ENCODE peak calls at places on chromosomes 16 and 17, in nine cellular contexts. M, V, S, Z, N, J, G, H and X are unnamed samples.

GRCh38 chr16:67538666-67539101 is 10.1 kb downstream of the RIPOR1 start:
- DNase-seq in H (no peak), S (no peak), J (no peak), Z (no peak), N (peak), V (no peak), M (no peak), G (no peak), X (no peak)

GRCh38 chr17:30380106-30380420 is 1.3 kb downstream of the CPD start:
- DNase-seq in S (no peak), V (no peak), Z (no peak), J (no peak), M (no peak), H (no peak), G (no peak), N (peak), X (no peak)

GRCh38 chr17:2931901-2932300 is 131.5 kb downstream of the OR1D5 start:
- DNase-seq in M (no peak), J (no peak), N (no peak), S (no peak), G (no peak), V (no peak), Z (no peak), H (no peak), X (no peak)

GRCh38 chr16:49179714-49180330 is 101.8 kb downstream of the CBLN1 start:
- DNase-seq in V (no peak), Z (no peak), J (no peak), M (no peak), G (no peak), H (no peak), S (peak), N (no peak), X (no peak)

GRCh38 chr17:68296217-68297140 is 5.2 kb downstream of the ARSG start:
- DNase-seq in G (peak), J (no peak), N (no peak), H (peak), V (no peak), M (no peak), S (no peak), Z (no peak), X (no peak)

GRCh38 chr17:54950116-54950515 is 18.3 kb downstream of the COX11 start:
- DNase-seq in Z (no peak), V (no peak), N (no peak), S (no peak), G (no peak), J (no peak), H (no peak), M (no peak), X (no peak)

GRCh38 chr17:17801800-17802481 is 34.8 kb downstream of the SREBF1 start:
- DNase-seq in M (no peak), S (no peak), V (no peak), H (no peak), J (no peak), N (no peak), G (no peak), Z (no peak), X (no peak)

GRCh38 chr16:57736419-57737281 is 1.1 kb downstream of the KATNB1 start:
- DNase-seq in Z (peak), J (peak), V (no peak), G (peak), N (peak), H (peak), S (peak), M (peak), X (peak)

GRCh38 chr17:3594056-3594810 is 15.0 kb downstream of the TRPV1 start:
- DNase-seq in H (no peak), S (no peak), G (peak), M (no peak), V (peak), J (no peak), Z (no peak), N (peak), X (no peak)

GRCh38 chr16:73024571-73025105 is 23.3 kb downstream of the ZFHX3 start:
- DNase-seq in Z (no peak), M (no peak), V (no peak), H (no peak), S (no peak), N (no peak), G (no peak), J (no peak), X (no peak)

GRCh38 chr16:74862743-74863244 is 88.2 kb upstream of the FA2H start:
- DNase-seq in G (no peak), H (no peak), J (peak), S (peak), M (peak), V (no peak), Z (peak), N (peak), X (no peak)

GRCh38 chr17:61560071-61560470 is 30.9 kb downstream of the NACA2 start:
- DNase-seq in M (no peak), H (no peak), G (no peak), N (no peak), V (no peak), J (no peak), Z (no peak), S (no peak), X (no peak)

GRCh38 chr17:62671553-62671952 is 44.1 kb downstream of the MRC2 start:
- DNase-seq in H (no peak), N (no peak), G (no peak), S (no peak), J (no peak), V (no peak), M (peak), Z (peak), X (no peak)

GRCh38 chr17:44235583-44235936 is 16.1 kb upstream of the UBTF start:
- DNase-seq in J (peak), Z (no peak), V (no peak), S (no peak), N (peak), G (peak), M (no peak), H (no peak), X (no peak)

GRCh38 chr17:38898812-38899348 is 26.5 kb upstream of the LASP1NB start:
- DNase-seq in S (no peak), H (peak), M (no peak), N (no peak), V (no peak), G (no peak), J (no peak), Z (peak), X (no peak)

GRCh38 chr16:8862309-8863130 is 6.3 kb downstream of the CARHSP1 start:
- DNase-seq in Z (no peak), G (no peak), N (no peak), M (no peak), H (no peak), J (no peak), V (no peak), S (no peak), X (no peak)

DNA sequence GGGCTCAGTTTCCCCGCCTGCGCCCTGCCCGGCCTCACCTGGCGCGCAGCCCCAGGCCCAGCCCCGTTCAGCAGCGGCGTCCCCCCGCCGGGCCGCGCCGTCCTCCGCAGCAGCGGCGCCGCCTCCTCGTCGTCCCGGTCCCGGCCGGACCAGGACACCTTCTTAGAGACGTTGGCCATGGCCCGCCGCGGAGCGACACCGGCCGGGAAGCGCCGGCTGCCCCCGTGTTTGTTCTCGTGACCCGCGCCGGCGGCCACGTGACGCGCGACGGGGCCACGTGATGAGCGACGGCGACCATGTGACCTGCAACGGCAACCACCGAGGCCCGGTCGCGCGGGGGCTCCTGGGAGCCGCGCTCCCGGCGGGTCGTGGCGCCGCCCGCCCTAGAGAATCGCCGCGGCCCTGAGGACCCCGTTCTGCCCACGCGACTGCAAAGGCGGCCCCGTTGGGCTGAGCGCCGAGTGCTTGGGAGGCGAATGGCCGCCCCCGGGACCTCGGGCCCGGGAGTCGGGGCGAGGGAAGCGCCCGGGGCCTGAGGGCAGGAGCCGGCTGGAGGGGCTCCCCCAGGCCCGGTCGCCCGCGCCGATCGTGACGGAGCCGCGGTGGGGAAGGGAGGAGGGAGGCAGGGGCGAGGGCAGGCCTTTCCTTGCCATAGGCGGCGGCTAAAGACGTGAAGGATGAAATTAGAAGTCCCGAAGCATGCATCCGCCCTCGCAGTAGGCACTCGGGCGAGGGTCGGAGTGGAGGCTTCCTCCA is at the start of gene CLCN7:
- DNase-seq in M (peak), V (peak), G (peak), N (peak), J (peak), Z (peak), H (peak), S (peak), X (peak)
- TF ChIP-seq CTCF in M (no peak), V (no peak), G (no peak), N (no peak), J (no peak), Z (no peak), H (no peak), S (no peak), X (no peak)

DNA sequence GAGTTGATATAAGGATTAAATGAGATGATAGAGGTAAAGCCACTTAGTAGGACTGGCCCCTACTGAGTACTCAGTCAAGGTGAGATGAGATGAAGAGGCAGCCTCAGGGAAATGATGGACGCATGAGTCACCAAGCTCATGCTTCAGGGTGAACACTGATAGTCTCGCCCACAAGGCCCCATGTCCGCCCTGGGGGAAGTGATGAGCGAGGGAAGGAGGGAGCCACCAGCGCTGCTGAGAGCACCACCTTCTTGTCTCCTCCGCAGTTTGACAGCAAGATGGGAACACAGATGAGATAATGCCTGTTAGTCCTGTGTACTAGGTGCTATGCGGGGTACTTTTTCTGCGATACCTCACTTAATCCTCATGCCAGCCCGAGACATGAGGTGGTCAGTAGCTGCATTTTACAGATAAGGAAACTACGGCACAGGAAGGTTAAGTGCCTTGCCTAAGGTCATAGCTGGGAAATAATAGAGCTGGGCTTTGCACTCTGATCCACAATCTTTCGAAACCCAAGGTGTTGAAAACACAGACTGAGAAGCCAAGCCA is 383.0 kb downstream of the CPPED1 start:
- DNase-seq in H (no peak), N (no peak), V (no peak), M (no peak), J (no peak), G (no peak), S (no peak), Z (peak), X (no peak)
- TF ChIP-seq CTCF in H (no peak), N (no peak), V (no peak), M (no peak), J (no peak), G (no peak), S (no peak), Z (no peak), X (no peak)

DNA sequence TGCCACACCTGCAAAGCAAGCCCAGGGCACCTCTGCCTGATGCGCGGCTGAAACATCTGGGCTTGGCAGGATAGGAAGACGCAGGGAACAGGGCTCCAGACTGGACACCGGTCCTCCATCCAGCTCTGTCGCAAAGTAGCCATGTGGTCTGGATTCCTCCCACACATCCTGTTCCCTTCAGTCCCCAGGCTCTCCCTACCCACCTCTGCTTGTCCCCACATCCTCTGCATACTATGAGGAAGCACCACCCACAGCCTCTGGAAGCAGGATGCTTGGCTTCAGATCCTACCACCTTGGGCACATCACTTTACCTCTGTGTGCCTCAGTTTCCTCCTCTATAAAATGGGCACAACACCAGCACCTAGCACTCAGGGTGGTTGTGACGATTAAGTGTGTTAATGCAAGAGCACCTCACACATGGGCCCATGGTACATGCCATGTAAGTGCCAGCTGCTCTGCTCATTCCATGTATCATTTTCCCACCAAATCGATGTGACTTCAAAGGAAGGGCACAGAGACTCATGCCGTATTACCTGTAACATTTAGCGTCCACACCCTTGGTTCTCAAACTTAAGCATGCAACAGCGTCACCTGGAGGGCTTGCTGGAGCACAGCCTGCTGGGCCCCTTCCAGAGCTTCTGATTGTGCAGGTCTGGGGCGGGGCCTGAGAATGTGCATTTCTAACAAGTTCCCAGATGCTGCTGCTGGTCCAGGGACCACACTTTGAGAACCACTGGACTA is 138.6 kb upstream of the SDK2 start:
- DNase-seq in J (no peak), V (no peak), M (no peak), Z (peak), N (no peak), S (no peak), G (no peak), H (no peak), X (no peak)
- TF ChIP-seq CTCF in J (no peak), V (no peak), M (peak), Z (peak), N (no peak), S (no peak), G (no peak), H (no peak), X (no peak)

GRCh38 chr16:2243781-2244180 is 7.5 kb downstream of the DNASE1L2 start:
- DNase-seq in Z (no peak), G (no peak), V (no peak), H (no peak), M (no peak), N (no peak), S (no peak), J (no peak), X (no peak)

GRCh38 chr16:2242598-2242997 is 6.4 kb downstream of the DNASE1L2 start:
- DNase-seq in Z (no peak), S (no peak), M (no peak), J (no peak), H (no peak), N (no peak), G (no peak), V (no peak), X (no peak)

GRCh38 chr16:2243031-2243528 is 6.8 kb downstream of the DNASE1L2 start:
- DNase-seq in Z (no peak), S (no peak), J (peak), G (no peak), M (no peak), V (no peak), H (no peak), N (no peak), X (no peak)

GRCh38 chr16:2244926-2245795 is 6.2 kb downstream of the ECI1 start:
- DNase-seq in N (no peak), H (no peak), M (no peak), S (no peak), G (no peak), V (no peak), Z (no peak), J (no peak), X (no peak)

GRCh38 chr16:2244301-2244700 is 7.1 kb downstream of the ECI1 start:
- DNase-seq in M (no peak), H (no peak), Z (no peak), S (no peak), G (no peak), J (no peak), N (no peak), V (no peak), X (no peak)
- TF ChIP-seq CTCF in M (no peak), H (no peak), Z (no peak), S (no peak), G (no peak), J (no peak), N (no peak), V (no peak), X (no peak)